ENCODE peak calls at places on chromosomes 7 and 10, in nine cellular contexts. I is brain microvascular endothelial cell; G is GM13977; T is Caco-2; V is foreskin fibroblast; D is tibial nerve; M is activated naive CD8-positive, alpha-beta T cell treated with anti-CD3 and anti-CD28 coated beads, Interleukin-2, amount 50 U/mL, for 24 hours; Y is WTC11; S is activated T-cell treated with anti-CD3 and anti-CD28 coated beads for 24 hours. B is an unnamed sample.

GRCh38 chr10:49592726-49593563 is 17.2 kb upstream of the SLC18A3 start:
- DNase-seq in M (peak; percentile 67), I (peak; percentile 46), V (peak; percentile 80), Y (peak; percentile 83), D (no peak), T (peak; percentile 82), S (peak; percentile 37), G (peak; percentile 78), B (peak; percentile 85)

GRCh38 chr7:79034733-79035132 is 418.7 kb downstream of the MAGI2 start:
- DNase-seq in I (no peak), S (no peak), V (no peak), G (no peak), M (no peak), Y (no peak), T (no peak), D (no peak), B (no peak)

GRCh38 chr10:70649526-70649925 is 22.8 kb upstream of the ADAMTS14 start:
- DNase-seq in D (no peak), T (no peak), M (no peak), G (no peak), Y (no peak), I (peak; percentile 84), S (no peak), V (peak; percentile 90), B (peak; percentile 80)

GRCh38 chr10:78754269-78755074 is 314.3 kb upstream of the ZMIZ1 start:
- DNase-seq in T (no peak), G (no peak), Y (no peak), V (peak; percentile 66), M (no peak), I (peak; percentile 87), D (no peak), S (no peak), B (no peak)

GRCh38 chr10:86314616-86315520 is 51.7 kb downstream of the GRID1 start:
- DNase-seq in D (no peak), G (no peak), M (no peak), Y (no peak), S (no peak), T (no peak), I (no peak), V (no peak), B (no peak)

GRCh38 chr7:33215992-33216391 is 86.6 kb downstream of the BBS9 start:
- DNase-seq in D (no peak), Y (no peak), I (no peak), T (no peak), V (peak; percentile 18), G (no peak), M (no peak), S (no peak), B (no peak)

GRCh38 chr7:26292768-26293560 is 1.3 kb downstream of the SNX10 start:
- DNase-seq in G (no peak), S (no peak), Y (peak; percentile 21), V (no peak), M (peak; percentile 12), I (no peak), D (no peak), T (no peak), B (no peak)

GRCh38 chr7:77409005-77409738 is 7.0 kb downstream of the GSAP start:
- DNase-seq in G (no peak), V (peak; percentile 65), D (no peak), T (no peak), I (peak; percentile 45), S (no peak), Y (no peak), M (no peak), B (no peak)

GRCh38 chr7:131170440-131171105 is 157.1 kb upstream of the MKLN1 start:
- DNase-seq in I (no peak), T (no peak), Y (no peak), S (no peak), D (no peak), G (no peak), V (peak; percentile 68), M (no peak), B (peak; percentile 52)

GRCh38 chr7:102395620-102395957 is 574 bp upstream of the PRKRIP1 start:
- DNase-seq in D (no peak), I (no peak), T (no peak), M (no peak), V (peak; percentile 60), S (no peak), Y (no peak), G (no peak), B (peak; percentile 19)

GRCh38 chr10:99172130-99172738 is 63.4 kb downstream of the HPSE2 start:
- DNase-seq in D (no peak), V (peak; percentile 82), M (peak; percentile 2), T (peak; percentile 56), G (peak; percentile 21), I (peak; percentile 11), S (no peak), Y (peak; percentile 65), B (peak; percentile 59)